ENCODE peak calls at places on chromosome X, in six cellular contexts. U is T-cell; O is left ventricle myocardium superior; A is activated naive CD4-positive, alpha-beta T cell treated with anti-CD3 and anti-CD28 coated beads, Interleukin-2, amount 50 U/mL, for 72 hours; G is ureter; Y is Peyer's patch. M is an unnamed sample.
A peak's percentile ranks its signal among the peaks of the same experiment; 100 is the strongest.

GRCh38 chrX:22634081-22634480 is 361.4 kb downstream of the CBLL2 start:
- DNase-seq in U (no peak), O (no peak), A (no peak), G (no peak), Y (no peak), M (no peak)

GRCh38 chrX:154719132-154719675 is 31.7 kb downstream of the GAB3 start:
- DNase-seq in U (no peak), O (no peak), A (no peak), G (no peak), Y (no peak), M (peak; percentile 9)

GRCh38 chrX:3820170-3820569 is 106.7 kb upstream of the PRKX start:
- DNase-seq in U (no peak), O (no peak), A (no peak), G (no peak), Y (no peak), M (no peak)

GRCh38 chrX:26070882-26071281 is 67.3 kb upstream of the MAGEB18 start:
- DNase-seq in U (no peak), O (no peak), A (no peak), G (no peak), Y (no peak), M (no peak)

GRCh38 chrX:129961180-129962083 is 21.0 kb upstream of the BCORL1 start:
- DNase-seq in U (no peak), O (peak; percentile 71), A (peak; percentile 75), G (peak; percentile 71), Y (peak; percentile 81), M (peak; percentile 43)

GRCh38 chrX:148960060-148960459 is 459.6 kb downstream of the AFF2 start:
- DNase-seq in U (no peak), O (no peak), A (no peak), G (no peak), Y (no peak), M (no peak)

GRCh38 chrX:81174286-81174685 is 27.4 kb downstream of the HMGN5 start:
- DNase-seq in U (no peak), O (no peak), A (no peak), G (no peak), Y (no peak), M (no peak)

GRCh38 chrX:143058096-143058495 is 32.4 kb downstream of the SPANXN4 start:
- DNase-seq in U (no peak), O (no peak), A (no peak), G (no peak), Y (no peak), M (no peak)

GRCh38 chrX:133838761-133839676 is 146.4 kb downstream of the GPC3 start:
- DNase-seq in U (no peak), O (no peak), A (no peak), G (no peak), Y (no peak), M (peak; percentile 14)

GRCh38 chrX:12791253-12792228 is at the start of gene PRPS2:
- DNase-seq in U (peak; percentile 39), O (peak; percentile 75), A (peak; percentile 68), G (peak; percentile 76), Y (peak; percentile 74), M (peak; percentile 54)

GRCh38 chrX:119899125-119899524 is 3.4 kb downstream of the AKAP14 start:
- DNase-seq in U (no peak), O (no peak), A (no peak), G (no peak), Y (no peak), M (no peak)

GRCh38 chrX:12978205-12979010 is 3.5 kb downstream of the TMSB4X start:
- DNase-seq in U (peak; percentile 81), O (peak; percentile 49), A (peak; percentile 64), G (peak; percentile 66), Y (peak; percentile 63), M (peak; percentile 67)

GRCh38 chrX:29487714-29488113 is 727.6 kb upstream of the MAGEB2 start:
- DNase-seq in U (no peak), O (no peak), A (no peak), G (no peak), Y (no peak), M (no peak)

GRCh38 chrX:109472939-109473713 is 8.8 kb downstream of the GUCY2F start:
- DNase-seq in U (no peak), O (no peak), A (no peak), G (no peak), Y (no peak), M (no peak)

GRCh38 chrX:119101168-119101567 is 26.4 kb downstream of the KIAA1210 start:
- DNase-seq in U (no peak), O (no peak), A (no peak), G (no peak), Y (no peak), M (no peak)

GRCh38 chrX:113512700-113513395 is 672.2 kb upstream of the AMOT start:
- DNase-seq in U (no peak), O (no peak), A (no peak), G (no peak), Y (no peak), M (no peak)

GRCh38 chrX:41001327-41001726 is 83.9 kb upstream of the USP9X start:
- DNase-seq in U (no peak), O (no peak), A (no peak), G (no peak), Y (no peak), M (no peak)

GRCh38 chrX:31459361-31459760 is 387.5 kb upstream of the FTHL17 start:
- DNase-seq in U (no peak), O (no peak), A (no peak), G (no peak), Y (no peak), M (no peak)

GRCh38 chrX:11611161-11611560 is 54.6 kb downstream of the ARHGAP6 start:
- DNase-seq in U (no peak), O (no peak), A (no peak), G (no peak), Y (no peak), M (no peak)

GRCh38 chrX:140467211-140467610 is 37.7 kb downstream of the SOX3 start:
- DNase-seq in U (no peak), O (no peak), A (no peak), G (no peak), Y (no peak), M (no peak)

GRCh38 chrX:43805579-43805978 is 76.7 kb downstream of the MAOB start:
- DNase-seq in U (no peak), O (no peak), A (no peak), G (no peak), Y (no peak), M (no peak)

GRCh38 chrX:130575831-130576404 is 174.1 kb downstream of the RBMX2 start:
- DNase-seq in U (no peak), O (peak; percentile 44), A (no peak), G (no peak), Y (no peak), M (no peak)

GRCh38 chrX:69262036-69262905 is 97.0 kb upstream of the PJA1 start:
- DNase-seq in U (no peak), O (no peak), A (no peak), G (no peak), Y (no peak), M (no peak)

GRCh38 chrX:3426552-3426951 is 80.1 kb upstream of the MXRA5 start:
- DNase-seq in U (no peak), O (no peak), A (no peak), G (no peak), Y (no peak), M (no peak)

GRCh38 chrX:133005038-133005437 is 46.6 kb upstream of the HS6ST2 start:
- DNase-seq in U (no peak), O (no peak), A (no peak), G (no peak), Y (no peak), M (no peak)

GRCh38 chrX:118459494-118459893 is 36.1 kb upstream of the DOCK11 start:
- DNase-seq in U (peak; percentile 6), O (no peak), A (no peak), G (no peak), Y (no peak), M (peak; percentile 3)